ENCODE peak calls at places on chromosomes 3 and 15, in five cellular contexts. T is A549, Q is stomach, O is thyroid gland, C is breast epithelium. A is an unnamed sample.
A peak's percentile ranks its signal among the peaks of the same experiment; 100 is the strongest.

GRCh38 chr15:59746777-59747176 is 57.7 kb upstream of the BNIP2 start:
- DNase-seq in Q (no peak), O (no peak), C (no peak), T (no peak), A (no peak)

GRCh38 chr3:60424942-60425341 is 826.3 kb downstream of the FHIT start:
- DNase-seq in T (no peak), C (no peak), O (no peak), Q (no peak), A (no peak)

GRCh38 chr15:31273258-31273941 is 53.2 kb upstream of the KLF13 start:
- DNase-seq in C (peak; percentile 48), Q (peak; percentile 23), O (no peak), T (no peak), A (no peak)

GRCh38 chr3:24521306-24522154 is 26.9 kb upstream of the THRB start:
- DNase-seq in C (peak; percentile 64), T (peak; percentile 35), Q (peak; percentile 65), O (peak; percentile 76), A (no peak)

GRCh38 chr15:84621358-84621979 is 20.7 kb downstream of the ZSCAN2 start:
- DNase-seq in O (no peak), Q (no peak), T (no peak), C (peak; percentile 25), A (no peak)

GRCh38 chr15:62528505-62528904 is 363.4 kb upstream of the C2CD4B start:
- DNase-seq in O (peak; percentile 20), T (no peak), C (no peak), Q (no peak), A (no peak)

GRCh38 chr15:55475842-55476241 is 32.2 kb downstream of the DNAAF4 start:
- DNase-seq in T (no peak), C (no peak), O (no peak), Q (no peak), A (no peak)

GRCh38 chr3:46565607-46566039 is 479 bp downstream of the LRRC2 start:
- DNase-seq in T (no peak), Q (no peak), O (peak; percentile 81), C (no peak), A (no peak)

GRCh38 chr3:20683912-20684311 is 497.9 kb upstream of the SGO1 start:
- DNase-seq in C (no peak), T (no peak), Q (no peak), O (no peak), A (no peak)

GRCh38 chr3:136042608-136043221 is 77.2 kb downstream of the PPP2R3A start:
- DNase-seq in O (no peak), T (peak; percentile 19), Q (no peak), C (no peak), A (peak; percentile 4)

GRCh38 chr15:64067564-64068030 is 21.3 kb upstream of the DAPK2 start:
- DNase-seq in Q (peak; percentile 72), O (peak; percentile 66), T (peak; percentile 80), C (peak; percentile 55), A (peak; percentile 35)

GRCh38 chr3:63654246-63654645 is 1.8 kb downstream of the SNTN start:
- DNase-seq in C (no peak), O (no peak), Q (no peak), T (no peak), A (no peak)

GRCh38 chr15:96619171-96619570 is 288.7 kb downstream of the NR2F2 start:
- DNase-seq in O (no peak), T (no peak), Q (no peak), C (no peak), A (no peak)

GRCh38 chr15:63050737-63051700 is 8.5 kb downstream of the TPM1 start:
- DNase-seq in O (no peak), C (no peak), T (no peak), Q (no peak), A (no peak)

GRCh38 chr3:45224824-45225464 is 1.1 kb downstream of the TMEM158 start:
- DNase-seq in C (peak; percentile 75), Q (peak; percentile 73), T (peak; percentile 50), O (peak; percentile 53), A (peak; percentile 56)

GRCh38 chr3:58101499-58102370 is 93.5 kb downstream of the FLNB start:
- DNase-seq in O (peak; percentile 84), C (no peak), Q (peak; percentile 64), T (no peak), A (no peak)

GRCh38 chr3:185586644-185586964 is 509 bp downstream of the SENP2 start:
- DNase-seq in O (no peak), Q (no peak), T (peak; percentile 18), C (no peak), A (no peak)

GRCh38 chr15:79834496-79834895 is 62.3 kb downstream of the MTHFS start:
- DNase-seq in C (no peak), O (peak; percentile 96), Q (peak; percentile 39), T (no peak), A (no peak)

GRCh38 chr3:142976621-142977398 is 13.3 kb upstream of the PAQR9 start:
- DNase-seq in O (peak; percentile 39), Q (peak; percentile 72), T (peak; percentile 88), C (no peak), A (peak; percentile 74)

GRCh38 chr3:149784064-149784704 is 8.2 kb downstream of the ANKUB1 start:
- DNase-seq in T (no peak), O (peak; percentile 8), Q (no peak), C (no peak), A (no peak)

GRCh38 chr15:63832620-63833245 is 1.0 kb downstream of the HERC1 start:
- DNase-seq in T (no peak), O (no peak), C (no peak), Q (no peak), A (no peak)

GRCh38 chr3:185813691-185814215 is 11.1 kb downstream of the IGF2BP2 start:
- DNase-seq in O (no peak), C (no peak), T (no peak), Q (no peak), A (peak; percentile 50)

DNA sequence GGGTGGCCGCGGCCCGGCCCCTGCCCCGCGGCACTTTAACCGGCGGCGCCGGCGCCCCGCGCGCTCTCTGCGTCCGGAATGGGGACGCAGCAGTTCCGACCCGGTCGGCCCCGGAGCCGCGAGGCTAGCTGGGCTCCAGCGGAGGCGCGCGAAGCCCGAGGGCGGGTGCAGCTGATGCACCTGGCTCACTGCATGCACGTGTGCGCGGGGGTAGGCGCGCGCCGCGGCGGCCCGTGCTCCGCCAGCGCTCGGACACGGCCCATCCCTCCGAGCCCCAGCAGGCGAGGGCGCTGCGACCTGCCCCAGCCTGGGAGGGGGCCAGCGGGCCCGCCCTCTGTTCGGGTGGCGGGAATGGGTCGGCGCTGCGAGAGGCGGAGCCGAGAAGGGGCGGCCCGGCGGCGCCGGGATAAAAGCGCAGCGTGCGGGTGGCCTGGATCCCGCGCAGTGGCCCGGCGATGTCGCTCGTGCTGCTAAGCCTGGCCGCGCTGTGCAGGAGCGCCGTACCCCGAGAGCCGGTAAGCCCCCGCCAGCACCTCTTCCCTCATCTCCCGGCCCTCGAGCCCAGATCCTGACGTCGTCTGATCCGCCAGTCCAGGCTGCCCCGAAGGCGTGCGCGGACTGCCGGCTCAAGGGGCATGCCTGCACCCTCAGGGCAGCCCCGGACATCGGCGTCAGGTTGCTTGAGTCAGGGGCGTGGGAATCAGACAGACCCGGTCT is at the start of the genes CHDH and IL17RB:
- DNase-seq in Q (peak; percentile 89), C (peak; percentile 87), T (peak; percentile 38), O (peak; percentile 72), A (no peak)
- TF ChIP-seq POLR2A in Q (no peak), C (no peak), T (peak; percentile 56), O (no peak), A (no peak)

GRCh38 chr15:95300958-95301357 is 1029.5 kb upstream of the NR2F2 start:
- DNase-seq in O (no peak), C (no peak), Q (no peak), T (no peak), A (no peak)
- TF ChIP-seq POLR2A in O (no peak), C (no peak), Q (no peak), T (no peak), A (no peak)

GRCh38 chr15:94230436-94230885 is 900 bp upstream of the MCTP2 start:
- DNase-seq in T (no peak), O (no peak), Q (no peak), C (no peak), A (no peak)

GRCh38 chr15:94232107-94232506 is 746 bp downstream of the MCTP2 start:
- DNase-seq in O (peak; percentile 17), T (no peak), C (no peak), Q (no peak), A (no peak)

GRCh38 chr15:94229591-94230365 is 1.6 kb upstream of the MCTP2 start:
- DNase-seq in Q (no peak), T (no peak), O (no peak), C (no peak), A (no peak)

GRCh38 chr15:94231728-94232086 is 346 bp downstream of the MCTP2 start:
- DNase-seq in Q (peak; percentile 40), T (no peak), C (no peak), O (peak; percentile 52), A (no peak)

DNA sequence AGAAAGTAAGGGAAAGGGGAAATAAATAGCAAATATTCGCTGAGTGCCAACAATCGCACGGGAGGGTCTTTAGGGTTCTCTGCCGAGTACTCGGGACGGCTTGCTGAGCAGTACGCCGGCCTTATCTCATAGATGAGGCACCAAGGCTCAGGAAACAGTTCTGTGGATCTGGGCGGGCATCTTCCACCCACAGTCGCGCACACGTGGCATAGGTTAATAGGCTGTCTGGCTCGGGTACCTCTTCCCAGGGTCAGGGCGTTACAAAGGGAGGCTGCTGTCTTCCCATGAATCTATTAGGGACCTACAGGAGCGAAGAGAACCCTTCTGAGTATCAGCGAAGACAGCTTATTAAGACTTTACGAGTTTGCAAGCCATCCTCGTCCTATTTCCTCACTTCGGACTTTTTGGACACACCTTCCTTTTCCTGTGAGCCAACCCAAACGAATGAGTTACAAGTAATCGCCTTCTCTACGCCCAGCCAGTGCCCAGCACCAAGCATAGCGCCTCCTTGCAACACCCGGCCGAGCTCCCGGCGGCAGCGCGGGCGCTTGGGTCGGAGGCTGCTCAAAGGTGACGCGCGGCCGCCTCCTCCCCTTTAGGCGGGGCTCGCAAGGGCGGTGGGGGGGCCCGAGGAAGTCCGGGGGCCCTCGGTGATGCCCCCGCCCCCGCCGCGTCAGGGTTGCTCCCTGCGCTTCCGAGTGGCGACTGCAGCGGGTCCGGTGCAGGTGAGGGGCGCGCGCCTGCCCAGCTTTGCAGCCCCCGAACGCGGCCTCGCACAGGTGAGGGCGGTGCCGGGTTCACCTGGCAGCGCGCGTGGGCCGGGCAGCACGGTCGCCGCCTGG is at the start of gene MCTP2:
- DNase-seq in C (peak; percentile 69), Q (peak; percentile 89), T (no peak), O (peak; percentile 92), A (no peak)
- TF ChIP-seq POLR2A in C (no peak), Q (no peak), T (no peak), O (no peak), A (no peak)

GRCh38 chr15:40418126-40418525 is 12.5 kb downstream of the IVD start:
- DNase-seq in T (no peak), Q (no peak), O (no peak), C (no peak), A (no peak)

GRCh38 chr15:40420793-40421192 is 15.2 kb downstream of the IVD start:
- DNase-seq in C (peak; percentile 85), O (peak; percentile 98), Q (peak; percentile 93), T (no peak), A (no peak)

GRCh38 chr15:40424483-40425115 is 16.2 kb upstream of the BAHD1 start:
- DNase-seq in T (no peak), C (no peak), O (no peak), Q (no peak), A (no peak)

GRCh38 chr15:40420071-40420713 is 14.6 kb downstream of the IVD start:
- DNase-seq in O (peak; percentile 95), Q (peak; percentile 63), T (no peak), C (no peak), A (no peak)

GRCh38 chr15:40421246-40422157 is 15.9 kb downstream of the IVD start:
- DNase-seq in Q (peak; percentile 82), C (peak; percentile 81), O (peak; percentile 85), T (peak; percentile 55), A (no peak)
- TF ChIP-seq POLR2A in Q (no peak), C (no peak), O (no peak), T (no peak), A (no peak)

GRCh38 chr3:32569540-32570425 is 875 bp downstream of the DYNC1LI1 start:
- DNase-seq in O (peak; percentile 69), Q (peak; percentile 67), T (peak; percentile 24), C (peak; percentile 60), A (peak; percentile 38)
- TF ChIP-seq POLR2A in O (no peak), Q (no peak), T (no peak), C (no peak), A (peak; percentile 54)

A was measured in H54.